ENCODE peak calls at places on chromosomes 16 and 17, in nine cellular contexts. B is PC-9, M is IMR-90, N is dorsolateral prefrontal cortex, K is ovary, Q is heart left ventricle, G is GM23338, J is uterus, Z is AG04450. Y is an unnamed sample.

GRCh38 chr17:496761-497586 is 144.4 kb upstream of the RPH3AL start:
- DNase-seq in B (no peak), M (peak), N (no peak), K (no peak), Q (no peak), G (no peak), J (no peak), Z (no peak), Y (no peak)

GRCh38 chr17:41610965-41611640 is 1.5 kb downstream of the KRT16 start:
- DNase-seq in B (no peak), M (no peak), N (no peak), K (no peak), Q (no peak), G (no peak), J (no peak), Z (no peak), Y (no peak)

GRCh38 chr16:138049-138417 is 440 bp downstream of the NPRL3 start:
- DNase-seq in B (no peak), M (no peak), N (no peak), K (peak), Q (peak), G (peak), J (peak), Z (no peak), Y (no peak)

GRCh38 chr17:48878920-48879898 is 13.4 kb upstream of the ATP5MC1 start:
- DNase-seq in B (peak), M (peak), N (no peak), K (no peak), Q (peak), G (peak), J (peak), Z (peak), Y (no peak)

GRCh38 chr17:55410722-55411462 is 10.7 kb downstream of the MMD start:
- DNase-seq in B (peak), M (no peak), N (no peak), K (no peak), Q (peak), G (no peak), J (no peak), Z (no peak), Y (no peak)

GRCh38 chr16:66528294-66528693 is 21.6 kb downstream of the TK2 start:
- DNase-seq in B (no peak), M (no peak), N (no peak), K (no peak), Q (no peak), G (no peak), J (no peak), Z (no peak), Y (no peak)

GRCh38 chr17:12085076-12085949 is 64.6 kb downstream of the MAP2K4 start:
- DNase-seq in B (no peak), M (no peak), N (no peak), K (no peak), Q (no peak), G (peak), J (no peak), Z (no peak), Y (no peak)

GRCh38 chr16:19899605-19899955 is 14.9 kb upstream of the GPRC5B start:
- DNase-seq in B (no peak), M (no peak), N (no peak), K (no peak), Q (no peak), G (no peak), J (no peak), Z (no peak), Y (no peak)

GRCh38 chr16:76226481-76226880 is 50.7 kb upstream of the CNTNAP4 start:
- DNase-seq in B (no peak), M (no peak), N (no peak), K (no peak), Q (no peak), G (no peak), J (no peak), Z (no peak), Y (no peak)

GRCh38 chr17:53950207-53950857 is 127.6 kb downstream of the KIF2B start:
- DNase-seq in B (no peak), M (no peak), N (no peak), K (no peak), Q (no peak), G (peak), J (no peak), Z (no peak), Y (no peak)

GRCh38 chr17:34741967-34742366 is 162.6 kb downstream of the TMEM132E start:
- DNase-seq in B (no peak), M (no peak), N (no peak), K (no peak), Q (no peak), G (no peak), J (no peak), Z (no peak), Y (no peak)

DNA sequence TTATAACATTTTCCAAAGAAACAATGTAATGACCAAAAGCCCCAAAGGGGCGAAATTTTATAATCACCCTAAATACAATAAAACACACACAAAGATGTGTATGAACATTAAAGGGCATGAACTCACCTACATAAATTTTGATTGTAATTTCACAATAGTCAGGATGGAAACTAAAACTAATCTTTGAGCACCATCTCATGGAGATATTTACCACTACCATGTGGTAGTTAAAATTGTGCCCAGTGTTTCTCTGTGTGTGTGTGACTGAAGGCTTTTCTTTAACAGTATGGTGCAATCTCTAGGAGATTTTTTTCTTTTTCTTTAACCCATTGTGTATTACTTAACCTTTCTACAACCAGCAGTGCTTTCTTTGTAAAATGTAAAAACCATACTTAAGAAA is 19.7 kb upstream of the MEIOC start:
- DNase-seq in B (peak), M (peak), N (no peak), K (no peak), Q (no peak), G (peak), J (no peak), Z (peak), Y (no peak)
- TF ChIP-seq CTCF in B (peak), M (peak), N (peak), K (no peak), Q (peak), G (peak), J (peak), Z (peak), Y (peak)

DNA sequence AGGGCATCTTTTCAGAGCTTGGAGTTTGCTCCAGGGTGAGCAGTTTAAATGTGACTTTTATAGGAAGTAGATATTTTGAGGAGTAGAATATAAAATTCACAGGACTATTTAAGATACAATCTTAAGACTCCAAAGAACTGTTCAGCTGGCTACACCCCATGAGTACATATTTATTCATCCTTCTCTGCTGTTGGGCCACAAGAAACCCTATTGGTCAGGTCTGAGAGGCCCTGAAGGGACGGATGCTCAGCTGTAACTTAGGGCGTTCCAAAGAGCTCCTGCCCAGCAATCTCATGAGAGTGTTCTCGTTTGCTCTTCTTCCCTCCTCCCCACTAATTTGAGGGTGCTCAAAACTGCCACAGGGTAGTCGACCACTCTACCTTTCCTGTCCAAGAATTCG is 7.3 kb downstream of the ST6GALNAC2 start:
- DNase-seq in B (no peak), M (peak), N (no peak), K (no peak), Q (no peak), G (no peak), J (no peak), Z (no peak), Y (no peak)
- H3K4me3 ChIP-seq in B (no peak), M (no peak), N (no peak), K (no peak), Q (no peak), G (no peak), J (no peak), Z (no peak), Y (no peak)

DNA sequence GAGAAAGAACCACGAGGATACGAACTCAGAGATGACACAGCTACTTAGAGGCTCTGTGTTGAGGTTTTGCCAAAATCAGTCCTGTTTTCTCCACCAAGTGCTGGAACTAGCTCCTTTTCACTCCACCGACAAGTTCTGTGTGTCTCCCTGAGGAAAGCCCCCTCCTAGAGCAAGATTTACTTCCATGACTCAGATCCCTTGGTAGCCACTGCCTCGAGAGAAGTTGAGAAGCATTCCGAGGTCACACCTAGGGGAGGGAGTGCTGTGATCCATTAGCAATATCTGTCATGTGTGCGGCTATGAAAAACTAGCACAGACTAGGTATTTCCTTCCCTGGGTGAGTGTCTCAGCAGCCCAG is 30.6 kb downstream of the IL21R start:
- DNase-seq in B (no peak), M (peak), N (no peak), K (no peak), Q (peak), G (no peak), J (no peak), Z (peak), Y (no peak)
- H3K27ac ChIP-seq in B (no peak), M (no peak), N (no peak), K (no peak), Q (no peak), G (no peak), J (no peak), Z (no peak), Y (no peak)

DNA sequence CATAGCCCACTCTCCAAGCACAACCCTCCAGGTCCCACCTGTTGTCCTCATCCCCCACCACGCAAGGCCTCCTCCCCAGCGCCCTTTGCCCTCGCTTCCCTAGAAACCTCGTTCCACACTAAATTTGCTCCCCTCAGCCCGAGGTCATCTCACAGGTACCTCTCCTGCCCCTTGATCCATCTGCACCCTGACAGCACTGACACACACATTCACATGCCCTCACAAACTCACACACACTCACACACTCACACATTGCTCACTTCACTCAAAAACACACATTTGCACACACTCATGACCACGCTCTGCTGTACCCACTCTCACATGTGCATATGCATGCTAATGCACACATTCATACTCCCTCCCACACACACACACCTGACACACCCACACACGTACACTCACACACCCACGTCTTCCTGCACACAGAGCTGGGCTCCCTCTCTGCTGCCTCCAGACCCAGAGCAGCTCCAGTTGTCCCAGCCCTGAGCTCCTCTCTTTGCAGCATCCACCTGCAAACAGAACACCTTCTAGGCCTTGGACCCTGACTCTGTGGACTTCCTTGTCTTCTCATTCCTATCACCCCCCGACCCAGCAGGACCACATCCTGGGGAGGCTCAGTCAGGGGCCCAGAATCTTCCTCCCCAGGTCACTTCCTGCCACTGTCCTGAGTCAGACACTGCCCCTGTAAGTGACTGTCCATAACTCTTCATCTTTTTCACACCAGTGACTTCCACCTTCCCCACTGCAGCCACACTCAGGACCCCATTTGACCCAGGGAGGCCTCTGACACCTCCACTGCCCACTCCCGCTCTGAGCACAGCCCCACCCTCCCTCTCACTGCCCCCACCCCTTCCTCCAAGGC is 4.9 kb downstream of the ASGR2 start:
- DNase-seq in B (no peak), M (no peak), N (no peak), K (no peak), Q (no peak), G (no peak), J (no peak), Z (no peak), Y (no peak)
- TF ChIP-seq CTCF in B (no peak), M (no peak), N (no peak), K (no peak), Q (no peak), G (no peak), J (no peak), Z (no peak), Y (no peak)

DNA sequence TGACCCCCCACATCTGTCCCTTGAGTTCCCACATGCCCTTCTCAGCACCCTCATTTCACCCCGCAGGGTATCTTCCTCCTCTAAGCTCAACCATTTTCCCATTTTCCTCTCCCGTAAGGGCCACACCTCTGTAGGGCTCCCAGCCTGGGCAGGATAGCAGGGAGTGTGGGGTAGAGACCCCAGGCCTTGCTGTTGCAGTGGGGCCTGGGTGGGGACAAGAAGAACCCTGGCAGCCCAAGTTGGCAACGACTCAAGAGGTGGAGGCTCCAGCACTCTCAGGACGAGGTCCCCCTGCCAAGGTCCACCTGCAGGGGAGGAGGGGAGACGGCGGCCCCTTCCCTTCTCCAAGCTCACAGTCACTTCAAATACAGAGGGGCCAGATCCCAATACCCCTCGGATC is 2.0 kb upstream of the TMEM92 start:
- DNase-seq in B (no peak), M (no peak), N (peak), K (peak), Q (no peak), G (no peak), J (peak), Z (no peak), Y (no peak)
- H3K4me3 ChIP-seq in B (peak), M (no peak), N (peak), K (peak), Q (peak), G (peak), J (peak), Z (peak), Y (peak)

GRCh38 chr16:89422527-89422904 is 67.8 kb downstream of the ANKRD11 start:
- DNase-seq in B (no peak), M (peak), N (no peak), K (no peak), Q (no peak), G (no peak), J (no peak), Z (no peak), Y (no peak)
- H3K27ac ChIP-seq in B (no peak), M (no peak), N (no peak), K (no peak), Q (peak), G (peak), J (peak), Z (peak), Y (peak)

GRCh38 chr16:5062051-5062450 is 3.7 kb downstream of the C16orf89 start:
- DNase-seq in B (no peak), M (no peak), N (no peak), K (no peak), Q (no peak), G (no peak), J (no peak), Z (no peak), Y (no peak)

GRCh38 chr16:5064915-5065314 is 841 bp downstream of the C16orf89 start:
- DNase-seq in B (no peak), M (peak), N (no peak), K (no peak), Q (no peak), G (no peak), J (no peak), Z (no peak), Y (no peak)

GRCh38 chr16:5065368-5065767 is 388 bp downstream of the C16orf89 start:
- DNase-seq in B (no peak), M (no peak), N (no peak), K (no peak), Q (no peak), G (no peak), J (no peak), Z (no peak), Y (no peak)

GRCh38 chr16:5065813-5066212 is at the start of gene C16orf89:
- DNase-seq in B (no peak), M (no peak), N (no peak), K (no peak), Q (no peak), G (no peak), J (no peak), Z (no peak), Y (no peak)

GRCh38 chr16:5062790-5063765 is 2.7 kb downstream of the C16orf89 start:
- DNase-seq in B (no peak), M (no peak), N (no peak), K (no peak), Q (no peak), G (no peak), J (no peak), Z (no peak), Y (no peak)
- TF ChIP-seq CTCF in B (no peak), M (no peak), N (no peak), K (no peak), Q (no peak), G (no peak), J (no peak), Z (peak), Y (no peak)

GRCh38 chr17:17134051-17134951 is 71.8 kb downstream of the PLD6 start:
- DNase-seq in B (no peak), M (no peak), N (no peak), K (no peak), Q (no peak), G (no peak), J (no peak), Z (no peak), Y (no peak)
- H3K4me3 ChIP-seq in B (no peak), M (no peak), N (no peak), K (no peak), Q (no peak), G (no peak), J (no peak), Z (no peak), Y (no peak)

GRCh38 chr16:84548971-84549844 is 44.7 kb upstream of the MEAK7 start:
- DNase-seq in B (no peak), M (no peak), N (no peak), K (no peak), Q (peak), G (no peak), J (no peak), Z (no peak), Y (no peak)
- H3K27ac ChIP-seq in B (no peak), M (no peak), N (no peak), K (no peak), Q (peak), G (no peak), J (peak), Z (no peak), Y (no peak)